ENCODE peak calls at places on chromosomes 3 and 15, in ten cellular contexts. G is spleen, S is endothelial cell of umbilical vein, N is GM12892, Q is breast epithelium, T is GM12891, J is sigmoid colon, F is stomach, Y is HCT116, D is esophagus muscularis mucosa. U is an unnamed sample.

GRCh38 chr3:152930516-152930915 is 95.6 kb downstream of the P2RY1 start:
- DNase-seq in T (no peak), J (no peak), Y (no peak), Q (no peak), G (no peak), S (no peak), F (no peak), D (no peak), N (no peak), U (no peak)

GRCh38 chr15:82900511-82900910 is 52.0 kb downstream of the HOMER2 start:
- DNase-seq in J (no peak), S (no peak), Y (no peak), D (no peak), G (no peak), T (no peak), N (no peak), F (no peak), Q (no peak), U (no peak)

GRCh38 chr3:308597-309321 is 112.2 kb downstream of the CHL1 start:
- DNase-seq in S (no peak), N (no peak), Y (no peak), D (no peak), Q (no peak), J (no peak), T (no peak), F (no peak), G (peak; percentile 76), U (no peak)

GRCh38 chr15:65067645-65068416 is at the start of gene RASL12:
- DNase-seq in Q (no peak), J (no peak), T (no peak), N (no peak), D (no peak), Y (no peak), S (no peak), G (no peak), F (no peak), U (no peak)

GRCh38 chr3:129624347-129625070 is 18.0 kb upstream of the PLXND1 start:
- DNase-seq in J (peak; percentile 74), Q (peak; percentile 21), N (no peak), D (no peak), T (no peak), S (peak; percentile 26), F (no peak), Y (no peak), G (peak; percentile 78), U (no peak)

GRCh38 chr15:63896336-63897115 is 62.8 kb upstream of the HERC1 start:
- DNase-seq in F (no peak), Y (no peak), N (peak; percentile 70), G (peak; percentile 81), S (peak; percentile 69), T (peak; percentile 64), D (no peak), J (no peak), Q (no peak), U (peak; percentile 57)

GRCh38 chr3:71421475-71421819 is 162.1 kb downstream of the FOXP1 start:
- DNase-seq in F (no peak), G (no peak), N (no peak), Q (no peak), Y (no peak), D (no peak), J (no peak), S (no peak), T (no peak), U (no peak)

GRCh38 chr15:50675524-50676144 is 11.0 kb downstream of the TRPM7 start:
- DNase-seq in F (no peak), N (no peak), D (no peak), S (peak; percentile 69), G (no peak), Q (no peak), Y (peak; percentile 21), T (no peak), J (no peak), U (no peak)

GRCh38 chr3:143307613-143308183 is 188.1 kb downstream of the CHST2 start:
- DNase-seq in F (peak; percentile 37), J (no peak), G (no peak), D (no peak), Q (no peak), T (no peak), S (peak; percentile 81), Y (no peak), N (peak; percentile 18), U (no peak)

GRCh38 chr3:13009132-13009945 is 63.9 kb downstream of the IQSEC1 start:
- DNase-seq in Y (no peak), J (peak; percentile 84), D (no peak), S (peak; percentile 8), T (peak; percentile 48), N (peak; percentile 70), G (peak; percentile 96), Q (no peak), F (peak; percentile 71), U (peak; percentile 94)

GRCh38 chr3:5389057-5389456 is 201.6 kb downstream of the EDEM1 start:
- DNase-seq in F (no peak), Y (peak; percentile 80), Q (peak; percentile 28), N (no peak), S (no peak), G (no peak), T (no peak), D (peak; percentile 1), J (no peak), U (no peak)

GRCh38 chr15:67076147-67076843 is 10.9 kb downstream of the SMAD3 start:
- DNase-seq in T (no peak), N (no peak), J (no peak), S (peak; percentile 95), Q (no peak), G (no peak), Y (peak; percentile 69), F (peak; percentile 58), D (no peak), U (no peak)

GRCh38 chr3:135678386-135678785 is 287.1 kb upstream of the PPP2R3A start:
- DNase-seq in D (no peak), T (no peak), G (no peak), S (no peak), Y (no peak), F (no peak), J (no peak), N (no peak), Q (no peak), U (no peak)

DNA sequence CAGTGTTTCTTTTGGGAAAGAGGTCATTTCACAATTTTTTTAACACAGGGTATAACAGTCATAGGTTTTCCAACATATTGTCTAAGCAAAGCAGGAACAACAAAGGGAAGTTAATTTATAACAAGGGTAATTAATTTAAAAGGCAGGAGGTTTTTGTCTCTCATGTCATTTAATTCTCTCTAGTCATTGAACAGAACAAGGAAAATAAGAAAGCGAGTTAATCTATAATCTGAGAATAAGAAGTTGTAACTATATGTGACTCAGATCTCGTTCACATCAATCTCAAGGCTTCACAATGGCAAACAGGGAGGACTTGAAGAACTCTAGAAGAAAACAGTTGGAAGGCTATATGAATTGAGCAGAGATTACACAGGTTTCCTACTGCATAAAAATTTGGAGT is 579.8 kb upstream of the CCDC54 start:
- DNase-seq in F (no peak), Y (no peak), S (no peak), T (no peak), N (no peak), J (no peak), D (no peak), Q (no peak), G (no peak), U (no peak)
- TF ChIP-seq POLR2AphosphoS5 in F (no peak), Y (no peak), S (no peak), T (no peak), N (no peak), J (no peak), D (no peak), Q (no peak), G (no peak), U (no peak)

DNA sequence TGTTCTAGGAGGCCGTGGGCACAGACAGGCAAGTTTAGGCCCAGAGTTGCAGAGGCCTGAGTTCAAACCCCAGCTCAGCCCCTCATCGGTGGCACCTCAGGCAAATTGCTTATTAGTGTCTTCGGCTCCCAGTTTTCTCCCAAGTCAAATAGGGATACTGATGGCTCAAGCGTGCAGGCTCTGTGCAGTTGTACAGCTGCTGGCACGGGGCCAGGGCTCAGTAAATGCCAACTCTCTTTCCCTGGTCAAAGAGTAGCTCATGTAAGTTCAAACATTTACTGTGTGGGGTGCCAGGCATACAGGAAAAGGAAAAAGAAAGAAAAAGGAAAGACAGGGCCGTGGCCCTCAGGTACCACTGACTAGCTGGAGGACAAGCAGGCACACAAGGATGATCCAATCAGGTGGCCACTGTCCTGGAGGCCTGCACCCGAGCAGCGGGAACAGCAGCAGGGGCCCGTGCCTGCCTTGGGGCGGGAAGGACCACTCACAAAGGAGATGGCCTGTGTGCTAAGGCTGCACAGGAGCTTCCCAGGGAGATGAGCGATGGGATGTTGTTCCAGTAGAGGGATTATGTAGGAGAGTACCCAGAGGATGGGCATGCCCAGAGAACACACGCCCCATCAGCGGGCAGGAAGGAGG is 70.8 kb downstream of the TBC1D2B start:
- DNase-seq in J (no peak), S (no peak), T (no peak), D (no peak), N (no peak), Y (no peak), G (no peak), Q (no peak), F (peak; percentile 94), U (peak; percentile 45)
- TF ChIP-seq POLR2A in J (no peak), S (no peak), T (no peak), D (no peak), N (no peak), Y (no peak), G (no peak), Q (no peak), F (no peak), U (no peak)

GRCh38 chr3:46922871-46923558 is 45.5 kb downstream of the PTH1R start:
- DNase-seq in D (no peak), Q (no peak), N (no peak), J (peak; percentile 53), S (no peak), F (no peak), Y (no peak), T (no peak), G (peak; percentile 74), U (no peak)
- TF ChIP-seq POLR2AphosphoS5 in D (no peak), Q (no peak), N (no peak), J (no peak), S (no peak), F (no peak), Y (no peak), T (no peak), G (no peak), U (no peak)

GRCh38 chr15:68340711-68341671 is 63.4 kb downstream of the FEM1B start:
- DNase-seq in N (no peak), G (peak; percentile 54), J (no peak), S (peak; percentile 52), Y (no peak), Q (no peak), T (no peak), F (no peak), D (no peak), U (no peak)
- TF ChIP-seq POLR2A in N (no peak), G (no peak), J (no peak), S (no peak), Y (no peak), Q (no peak), T (no peak), F (no peak), D (no peak), U (no peak)

DNA sequence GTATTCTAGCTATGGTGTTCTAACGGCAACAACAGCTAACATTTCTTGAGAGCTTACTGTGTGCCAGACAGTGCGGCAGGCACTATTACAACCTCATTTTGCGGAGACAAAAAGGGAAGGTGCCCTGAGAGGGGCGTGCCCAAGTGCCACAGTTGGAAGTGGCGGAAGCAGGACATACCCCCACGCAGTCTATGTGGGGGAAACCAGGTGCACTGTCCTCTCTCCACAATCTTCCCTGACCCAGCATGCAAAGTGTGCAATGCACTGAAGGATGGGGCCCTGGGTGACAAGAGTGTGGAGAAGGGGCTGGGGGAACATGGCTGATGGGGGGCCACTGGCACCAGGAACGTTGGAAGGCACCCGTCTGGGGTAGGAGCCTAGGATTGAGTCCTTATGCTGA is 8.6 kb downstream of the ANP32A start:
- DNase-seq in T (no peak), N (no peak), J (no peak), F (no peak), Y (no peak), D (no peak), Q (peak; percentile 15), G (no peak), S (no peak), U (no peak)
- TF ChIP-seq POLR2AphosphoS5 in T (no peak), N (no peak), J (no peak), F (no peak), Y (no peak), D (no peak), Q (no peak), G (no peak), S (no peak), U (no peak)